ENCODE peak calls at places on chromosomes 11 and 22, in six cellular contexts. Z, F, X, N, E and C are unnamed samples.

GRCh38 chr11:429391-429790 is 12.4 kb downstream of the ANO9 start:
- DNase-seq in Z (no peak), F (no peak), X (no peak), N (no peak), E (no peak), C (no peak)

GRCh38 chr11:910044-910588 is 494 bp downstream of the CHID1 start:
- DNase-seq in Z (no peak), F (no peak), X (no peak), N (no peak), E (no peak), C (no peak)

GRCh38 chr22:21594865-21595452 is 27.4 kb downstream of the UBE2L3 start:
- DNase-seq in Z (no peak), F (no peak), X (no peak), N (no peak), E (no peak), C (no peak)

GRCh38 chr22:37021710-37022482 is 2.4 kb downstream of the MPST start:
- DNase-seq in Z (no peak), F (no peak), X (peak), N (peak), E (peak), C (peak)

GRCh38 chr11:124717786-124718634 is 21.7 kb upstream of the NRGN start:
- DNase-seq in Z (peak), F (no peak), X (peak), N (no peak), E (no peak), C (no peak)

GRCh38 chr22:39498802-39499201 is 3.3 kb upstream of the MIEF1 start:
- DNase-seq in Z (no peak), F (no peak), X (no peak), N (no peak), E (no peak), C (no peak)

GRCh38 chr11:112343368-112344039 is 82.8 kb upstream of the PLET1 start:
- DNase-seq in Z (no peak), F (no peak), X (no peak), N (no peak), E (no peak), C (no peak)

GRCh38 chr11:17585911-17586695 is 39.0 kb downstream of the OTOG start:
- DNase-seq in Z (no peak), F (no peak), X (no peak), N (no peak), E (no peak), C (no peak)

GRCh38 chr11:131370090-131370751 is at the start of gene NTM:
- DNase-seq in Z (no peak), F (no peak), X (no peak), N (no peak), E (peak), C (no peak)

GRCh38 chr22:44520695-44521094 is 22.7 kb upstream of the RTL6 start:
- DNase-seq in Z (no peak), F (no peak), X (no peak), N (no peak), E (no peak), C (no peak)

GRCh38 chr11:113876074-113876797 is 864 bp upstream of the USP28 start:
- DNase-seq in Z (no peak), F (no peak), X (no peak), N (no peak), E (no peak), C (no peak)

GRCh38 chr11:63768232-63769043 is at the start of gene ZFTA:
- DNase-seq in Z (peak), F (no peak), X (peak), N (no peak), E (peak), C (peak)

GRCh38 chr22:30955153-30955552 is 13.4 kb downstream of the MORC2 start:
- DNase-seq in Z (no peak), F (no peak), X (no peak), N (no peak), E (no peak), C (no peak)

GRCh38 chr22:45101828-45102227 is 61.9 kb upstream of the NUP50 start:
- DNase-seq in Z (peak), F (no peak), X (peak), N (no peak), E (peak), C (peak)

GRCh38 chr22:39220897-39221850 is 23.6 kb downstream of the PDGFB start:
- DNase-seq in Z (no peak), F (no peak), X (no peak), N (no peak), E (no peak), C (no peak)

GRCh38 chr11:1870721-1871466 is 18.0 kb downstream of the LSP1 start:
- DNase-seq in Z (no peak), F (no peak), X (peak), N (no peak), E (no peak), C (no peak)

GRCh38 chr11:20131744-20132666 is 28.3 kb downstream of the DBX1 start:
- DNase-seq in Z (no peak), F (no peak), X (peak), N (no peak), E (peak), C (peak)

GRCh38 chr11:93908689-93909088 is 58.3 kb upstream of the VSTM5 start:
- DNase-seq in Z (no peak), F (peak), X (no peak), N (no peak), E (no peak), C (no peak)

GRCh38 chr11:20672575-20672974 is 3.2 kb downstream of the NELL1 start:
- DNase-seq in Z (no peak), F (no peak), X (no peak), N (peak), E (no peak), C (no peak)

GRCh38 chr11:77959434-77959833 is 35.0 kb downstream of the INTS4 start:
- DNase-seq in Z (no peak), F (no peak), X (no peak), N (no peak), E (no peak), C (no peak)

GRCh38 chr11:73376803-73377629 is 817 bp downstream of the RELT start:
- DNase-seq in Z (peak), F (peak), X (peak), N (peak), E (peak), C (peak)

GRCh38 chr11:22624742-22625447 is 728 bp downstream of the FANCF start:
- DNase-seq in Z (no peak), F (peak), X (no peak), N (peak), E (peak), C (peak)

GRCh38 chr11:1837171-1838076 is 1.4 kb upstream of the TNNI2 start:
- DNase-seq in Z (peak), F (no peak), X (peak), N (no peak), E (peak), C (peak)

GRCh38 chr11:96051820-96052219 is 127.9 kb upstream of the MTMR2 start:
- DNase-seq in Z (peak), F (no peak), X (no peak), N (no peak), E (no peak), C (peak)

GRCh38 chr11:22304337-22304961 is 33.7 kb upstream of the SLC17A6 start:
- DNase-seq in Z (no peak), F (no peak), X (no peak), N (peak), E (no peak), C (peak)

GRCh38 chr11:120215634-120216033 is 4.8 kb downstream of the OAF start:
- DNase-seq in Z (no peak), F (no peak), X (no peak), N (no peak), E (peak), C (no peak)

GRCh38 chr11:75563978-75564552 is 2.0 kb downstream of the SERPINH1 start:
- DNase-seq in Z (no peak), F (peak), X (no peak), N (no peak), E (peak), C (no peak)

GRCh38 chr11:91922846-91923245 is 301.8 kb upstream of the FAT3 start:
- DNase-seq in Z (no peak), F (no peak), X (no peak), N (no peak), E (no peak), C (no peak)

GRCh38 chr11:69431893-69432738 is 49.3 kb upstream of the LINC01488 start:
- DNase-seq in Z (no peak), F (no peak), X (no peak), N (no peak), E (no peak), C (no peak)
- TF ChIP-seq CTCF in Z (no peak), F (no peak), X (no peak), N (no peak), E (no peak), C (no peak)

GRCh38 chr11:82814379-82814778 is 80.7 kb upstream of the FAM181B start:
- DNase-seq in Z (no peak), F (no peak), X (no peak), N (no peak), E (no peak), C (no peak)
- TF ChIP-seq CTCF in Z (no peak), F (no peak), X (no peak), N (no peak), E (no peak), C (no peak)

DNA sequence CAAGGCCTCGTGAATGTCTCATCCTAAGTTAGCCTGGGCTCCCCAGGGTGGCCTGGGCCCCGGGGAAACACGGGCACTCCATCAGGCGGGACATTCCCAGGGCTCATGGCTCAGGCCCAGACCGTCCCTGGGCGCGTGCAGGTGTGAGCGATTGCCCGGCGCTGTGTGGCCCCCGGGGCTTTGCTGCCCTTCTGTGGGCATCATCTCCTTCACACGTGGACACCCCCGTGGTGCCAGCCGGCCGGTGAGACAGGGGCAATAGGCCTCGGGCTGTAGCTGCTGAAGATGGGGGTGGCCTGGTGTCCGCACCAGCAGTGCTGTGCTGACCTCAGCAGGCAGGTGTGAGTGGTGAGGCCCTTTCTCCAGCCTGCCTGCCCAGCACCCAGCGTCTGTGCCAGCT is 4.6 kb upstream of the SELENOO start:
- DNase-seq in Z (no peak), F (no peak), X (no peak), N (no peak), E (no peak), C (no peak)
- TF ChIP-seq CTCF in Z (no peak), F (no peak), X (no peak), N (no peak), E (no peak), C (no peak)

GRCh38 chr22:27011717-27012116 is 354.3 kb downstream of the MIAT start:
- DNase-seq in Z (no peak), F (no peak), X (no peak), N (no peak), E (no peak), C (no peak)
- TF ChIP-seq CTCF in Z (no peak), F (no peak), X (no peak), N (no peak), E (no peak), C (no peak)